ENCODE peak calls at places on chromosome 2, in ten cellular contexts. F, I, Y, O, V, S, N, M, Q and D are unnamed samples.

GRCh38 chr2:219082332-219082958 is 21.7 kb upstream of the IHH start:
- DNase-seq in F (no peak), I (no peak), Y (no peak), O (peak), V (no peak), S (no peak), N (no peak), M (no peak), Q (no peak), D (no peak)

GRCh38 chr2:147686365-147686764 is 158.5 kb upstream of the ACVR2A start:
- DNase-seq in F (no peak), I (no peak), Y (no peak), O (no peak), V (no peak), S (no peak), N (no peak), M (no peak), Q (no peak), D (no peak)

GRCh38 chr2:42961385-42961800 is 169.0 kb upstream of the HAAO start:
- DNase-seq in F (no peak), I (no peak), Y (no peak), O (no peak), V (no peak), S (no peak), N (no peak), M (no peak), Q (no peak), D (no peak)

GRCh38 chr2:234309431-234309830 is 187.4 kb downstream of the ARL4C start:
- DNase-seq in F (no peak), I (no peak), Y (no peak), O (no peak), V (no peak), S (no peak), N (no peak), M (no peak), Q (no peak), D (no peak)

GRCh38 chr2:104102615-104103014 is 751.3 kb upstream of the POU3F3 start:
- DNase-seq in F (no peak), I (no peak), Y (no peak), O (no peak), V (no peak), S (no peak), N (no peak), M (no peak), Q (no peak), D (no peak)

GRCh38 chr2:100975521-100975785 is 26.6 kb upstream of the RPL31 start:
- DNase-seq in F (no peak), I (no peak), Y (no peak), O (no peak), V (no peak), S (no peak), N (no peak), M (no peak), Q (no peak), D (no peak)

GRCh38 chr2:239917128-239917956 is 107.8 kb downstream of the NDUFA10 start:
- DNase-seq in F (no peak), I (no peak), Y (no peak), O (no peak), V (no peak), S (peak), N (no peak), M (no peak), Q (no peak), D (no peak)

GRCh38 chr2:46179037-46179621 is 118.1 kb upstream of the EPAS1 start:
- DNase-seq in F (peak), I (no peak), Y (peak), O (peak), V (peak), S (peak), N (no peak), M (no peak), Q (peak), D (peak)

GRCh38 chr2:171260471-171261424 is 100.1 kb upstream of the TLK1 start:
- DNase-seq in F (no peak), I (no peak), Y (no peak), O (no peak), V (peak), S (no peak), N (no peak), M (no peak), Q (no peak), D (no peak)

GRCh38 chr2:9287400-9288059 is 80.9 kb downstream of the ASAP2 start:
- DNase-seq in F (peak), I (peak), Y (peak), O (no peak), V (no peak), S (peak), N (no peak), M (no peak), Q (peak), D (peak)

GRCh38 chr2:48572797-48573196 is 42.8 kb downstream of the STON1 start:
- DNase-seq in F (peak), I (no peak), Y (peak), O (no peak), V (no peak), S (no peak), N (no peak), M (no peak), Q (no peak), D (no peak)

GRCh38 chr2:214987261-214987660 is 151.2 kb downstream of the ABCA12 start:
- DNase-seq in F (no peak), I (no peak), Y (no peak), O (no peak), V (no peak), S (peak), N (no peak), M (no peak), Q (no peak), D (no peak)

GRCh38 chr2:44897406-44897805 is 44.1 kb upstream of the SIX3 start:
- DNase-seq in F (no peak), I (peak), Y (peak), O (no peak), V (no peak), S (no peak), N (no peak), M (no peak), Q (no peak), D (no peak)

GRCh38 chr2:1055014-1055595 is 104.5 kb downstream of the SNTG2 start:
- DNase-seq in F (no peak), I (peak), Y (no peak), O (no peak), V (no peak), S (peak), N (no peak), M (no peak), Q (peak), D (no peak)

GRCh38 chr2:11175293-11175795 is 20.1 kb downstream of the SLC66A3 start:
- DNase-seq in F (no peak), I (no peak), Y (peak), O (no peak), V (no peak), S (peak), N (no peak), M (no peak), Q (no peak), D (no peak)

GRCh38 chr2:42663828-42664227 is 95.4 kb downstream of the MTA3 start:
- DNase-seq in F (no peak), I (no peak), Y (no peak), O (no peak), V (no peak), S (no peak), N (no peak), M (no peak), Q (no peak), D (no peak)

GRCh38 chr2:120847700-120848321 is 112.1 kb downstream of the GLI2 start:
- DNase-seq in F (no peak), I (no peak), Y (no peak), O (no peak), V (no peak), S (no peak), N (no peak), M (no peak), Q (no peak), D (peak)

GRCh38 chr2:179049546-179050311 is at the start of gene CCDC141:
- DNase-seq in F (peak), I (no peak), Y (no peak), O (peak), V (no peak), S (no peak), N (no peak), M (no peak), Q (no peak), D (peak)

GRCh38 chr2:222978850-222979249 is 73.1 kb upstream of the KCNE4 start:
- DNase-seq in F (no peak), I (no peak), Y (no peak), O (no peak), V (no peak), S (peak), N (no peak), M (no peak), Q (no peak), D (no peak)

GRCh38 chr2:74887445-74887951 is 53.6 kb downstream of the HK2 start:
- DNase-seq in F (peak), I (no peak), Y (no peak), O (no peak), V (no peak), S (peak), N (no peak), M (no peak), Q (no peak), D (no peak)

GRCh38 chr2:236646441-236646840 is 76.8 kb downstream of the ACKR3 start:
- DNase-seq in F (no peak), I (no peak), Y (no peak), O (no peak), V (no peak), S (no peak), N (no peak), M (peak), Q (no peak), D (no peak)

GRCh38 chr2:108978709-108979111 is 10.3 kb downstream of the EDAR start:
- DNase-seq in F (no peak), I (peak), Y (no peak), O (no peak), V (no peak), S (peak), N (no peak), M (no peak), Q (no peak), D (no peak)

GRCh38 chr2:203811491-203812221 is 55.9 kb upstream of the CTLA4 start:
- DNase-seq in F (peak), I (peak), Y (peak), O (peak), V (peak), S (peak), N (no peak), M (peak), Q (peak), D (peak)

GRCh38 chr2:2291500-2292260 is 39.4 kb downstream of the MYT1L start:
- DNase-seq in F (no peak), I (no peak), Y (peak), O (no peak), V (no peak), S (peak), N (no peak), M (no peak), Q (no peak), D (peak)

GRCh38 chr2:231800493-231801091 is 14.3 kb downstream of the COPS7B start:
- DNase-seq in F (peak), I (peak), Y (peak), O (peak), V (peak), S (peak), N (no peak), M (no peak), Q (no peak), D (peak)

GRCh38 chr2:60839126-60839813 is 42.1 kb upstream of the REL start:
- DNase-seq in F (no peak), I (no peak), Y (no peak), O (no peak), V (no peak), S (no peak), N (no peak), M (no peak), Q (no peak), D (no peak)

GRCh38 chr2:167264380-167264779 is 376.1 kb downstream of the XIRP2 start:
- DNase-seq in F (no peak), I (peak), Y (peak), O (peak), V (no peak), S (peak), N (no peak), M (no peak), Q (no peak), D (no peak)

GRCh38 chr2:208042041-208042440 is 16.7 kb upstream of the PLEKHM3 start:
- DNase-seq in F (no peak), I (no peak), Y (no peak), O (no peak), V (no peak), S (peak), N (no peak), M (no peak), Q (peak), D (peak)